ENCODE peak calls at places on chromosomes 13 and 19, in nine cellular contexts. J is uterus, W is GM06990, M is endodermal cell, Q is activated B cell treated with CpG ODN at 0.5 μM for 24 hours, E is left lung, K is NB4, Y is endothelial cell, I is omental fat pad. L is an unnamed sample.

GRCh38 chr19:23543351-23543750 is 143.7 kb downstream of the ZNF675 start:
- DNase-seq in Y (no peak), I (no peak), M (no peak), K (no peak), J (no peak), E (no peak), Q (no peak), W (no peak), L (no peak)

GRCh38 chr19:39104104-39104708 is 20.0 kb downstream of the ACP7 start:
- DNase-seq in J (no peak), W (no peak), E (no peak), I (no peak), Q (no peak), M (no peak), Y (no peak), K (no peak), L (no peak)

GRCh38 chr13:33612641-33613638 is 205.0 kb upstream of the RFC3 start:
- DNase-seq in Q (no peak), I (no peak), E (no peak), M (no peak), Y (no peak), W (no peak), J (no peak), K (no peak), L (no peak)

GRCh38 chr19:15288146-15288963 is 44.0 kb downstream of the BRD4 start:
- DNase-seq in I (no peak), K (peak), E (peak), Q (peak), W (peak), M (no peak), J (no peak), Y (no peak), L (no peak)

GRCh38 chr13:20411638-20412342 is 113.9 kb downstream of the CRYL1 start:
- DNase-seq in M (no peak), Q (no peak), K (peak), I (no peak), Y (peak), W (no peak), J (no peak), E (no peak), L (no peak)

GRCh38 chr13:112759834-112760233 is 70.0 kb downstream of the ATP11A start:
- DNase-seq in E (no peak), J (no peak), K (no peak), W (no peak), I (no peak), Q (no peak), M (no peak), Y (no peak), L (no peak)

GRCh38 chr19:42076375-42076944 is 494 bp downstream of the ZNF574 start:
- DNase-seq in M (no peak), E (no peak), K (peak), W (no peak), I (no peak), J (no peak), Q (peak), Y (no peak), L (no peak)

GRCh38 chr19:53906211-53907192 is 2.6 kb upstream of the CACNG7 start:
- DNase-seq in J (peak), M (peak), I (no peak), W (peak), E (peak), K (peak), Y (peak), Q (peak), L (no peak)

GRCh38 chr19:18648971-18649310 is 12.1 kb downstream of the KLHL26 start:
- DNase-seq in W (no peak), E (no peak), Y (no peak), M (peak), Q (no peak), I (no peak), J (peak), K (no peak), L (no peak)

GRCh38 chr19:51002542-51003311 is 1.3 kb upstream of the KLK8 start:
- DNase-seq in J (no peak), M (peak), I (peak), W (peak), E (no peak), K (peak), Y (no peak), Q (no peak), L (no peak)

GRCh38 chr13:33690321-33690720 is 127.6 kb upstream of the RFC3 start:
- DNase-seq in W (no peak), J (no peak), K (no peak), I (no peak), E (no peak), M (no peak), Y (no peak), Q (no peak), L (no peak)

GRCh38 chr13:71935166-71935840 is 68.3 kb upstream of the DACH1 start:
- DNase-seq in W (no peak), M (no peak), Y (no peak), E (no peak), Q (no peak), I (no peak), J (no peak), K (no peak), L (no peak)

GRCh38 chr13:46546084-46546786 is 6.7 kb upstream of the LRCH1 start:
- DNase-seq in I (no peak), M (no peak), K (no peak), Y (no peak), W (no peak), Q (no peak), J (no peak), E (no peak), L (no peak)

GRCh38 chr19:58455306-58455705 is 3.9 kb downstream of the ZNF324B start:
- DNase-seq in K (no peak), Y (no peak), J (no peak), W (no peak), I (no peak), Q (no peak), E (no peak), M (no peak), L (no peak)

GRCh38 chr19:50601407-50602088 is 33.3 kb upstream of the LRRC4B start:
- DNase-seq in Y (no peak), M (no peak), W (no peak), E (no peak), J (no peak), I (no peak), K (no peak), Q (no peak), L (no peak)

GRCh38 chr13:101447852-101448251 is 4.6 kb upstream of the ITGBL1 start:
- DNase-seq in W (no peak), I (no peak), K (no peak), E (no peak), Q (no peak), Y (no peak), J (no peak), M (no peak), L (no peak)

GRCh38 chr13:49113526-49114286 is 106.4 kb upstream of the MLNR start:
- DNase-seq in Q (no peak), W (no peak), E (no peak), I (no peak), Y (no peak), J (no peak), M (no peak), K (peak), L (no peak)

GRCh38 chr19:39144487-39145071 is 19.0 kb downstream of the PAK4 start:
- DNase-seq in K (no peak), Y (peak), I (no peak), W (no peak), E (peak), J (no peak), M (peak), Q (no peak), L (no peak)

GRCh38 chr13:99087954-99088491 is 110.2 kb upstream of the DOCK9 start:
- DNase-seq in I (no peak), W (no peak), E (no peak), Y (no peak), K (no peak), J (no peak), Q (peak), M (peak), L (no peak)

GRCh38 chr19:6774821-6775707 is 2.6 kb downstream of the VAV1 start:
- DNase-seq in E (peak), Y (no peak), W (no peak), J (no peak), K (peak), I (no peak), M (no peak), Q (no peak), L (no peak)

GRCh38 chr13:105996391-105997028 is 539.0 kb downstream of the EFNB2 start:
- DNase-seq in Q (no peak), J (no peak), K (no peak), M (no peak), Y (no peak), I (no peak), E (peak), W (no peak), L (no peak)

GRCh38 chr19:23565256-23565655 is 121.8 kb downstream of the ZNF675 start:
- DNase-seq in Y (no peak), W (no peak), E (no peak), M (no peak), Q (no peak), J (no peak), I (no peak), K (no peak), L (no peak)

GRCh38 chr13:45799451-45799850 is 52.1 kb downstream of the SIAH3 start:
- DNase-seq in Y (no peak), K (no peak), W (no peak), E (no peak), I (no peak), J (no peak), M (peak), Q (no peak), L (peak)

GRCh38 chr13:80274643-80275042 is 66.3 kb downstream of the SPRY2 start:
- DNase-seq in Y (no peak), W (no peak), J (no peak), I (no peak), K (no peak), E (no peak), M (no peak), Q (no peak), L (no peak)

GRCh38 chr19:39398297-39398864 is 7.2 kb downstream of the MED29 start:
- DNase-seq in Y (no peak), E (peak), I (no peak), Q (peak), M (no peak), J (peak), K (peak), W (peak), L (no peak)

GRCh38 chr19:53868091-53868891 is 608 bp downstream of the MYADM start:
- DNase-seq in E (peak), W (no peak), Y (peak), M (peak), Q (peak), K (peak), J (peak), I (no peak), L (peak)

GRCh38 chr19:23787106-23787505 is 28.4 kb upstream of the ZNF681 start:
- DNase-seq in I (no peak), Y (no peak), Q (no peak), K (peak), W (no peak), E (no peak), J (no peak), M (no peak), L (no peak)

GRCh38 chr19:28862238-28862637 is 350.7 kb downstream of the UQCRFS1 start:
- DNase-seq in E (no peak), Y (no peak), M (no peak), Q (no peak), J (no peak), I (no peak), W (no peak), K (no peak), L (no peak)

GRCh38 chr13:22161871-22162270 is 491.0 kb downstream of the FGF9 start:
- DNase-seq in K (peak), Y (no peak), M (no peak), I (no peak), W (peak), J (no peak), Q (no peak), E (no peak), L (no peak)

GRCh38 chr19:39307233-39307821 is 11.1 kb downstream of the IFNL1 start:
- DNase-seq in M (peak), J (no peak), W (no peak), Q (no peak), I (no peak), Y (no peak), E (peak), K (no peak), L (no peak)

GRCh38 chr19:42653841-42654240 is 59.1 kb upstream of the CEACAM8 start:
- DNase-seq in K (no peak), E (no peak), M (no peak), Y (no peak), Q (no peak), I (no peak), W (no peak), J (no peak), L (no peak)

GRCh38 chr13:50131998-50132936 is 117.0 kb downstream of the KCNRG start:
- DNase-seq in Y (no peak), W (no peak), J (no peak), K (no peak), E (no peak), M (peak), Q (peak), I (no peak), L (no peak)

GRCh38 chr19:53624776-53625540 is 6.8 kb upstream of the DPRX start:
- DNase-seq in K (peak), Y (no peak), I (no peak), J (no peak), E (no peak), W (no peak), Q (no peak), M (no peak), L (no peak)

GRCh38 chr13:77480071-77480470 is 55.4 kb upstream of the SCEL start:
- DNase-seq in K (no peak), W (no peak), M (no peak), E (no peak), I (no peak), Y (no peak), Q (no peak), J (no peak), L (no peak)

GRCh38 chr13:77476456-77476855 is 59.0 kb upstream of the SCEL start:
- DNase-seq in W (no peak), M (no peak), Q (no peak), Y (no peak), K (no peak), J (no peak), E (no peak), I (no peak), L (no peak)

GRCh38 chr13:77477299-77477848 is 58.1 kb upstream of the SCEL start:
- DNase-seq in K (no peak), W (no peak), I (no peak), Q (no peak), M (no peak), E (no peak), J (no peak), Y (no peak), L (no peak)

GRCh38 chr13:77479326-77479725 is 56.2 kb upstream of the SCEL start:
- DNase-seq in M (no peak), E (no peak), Q (no peak), I (no peak), K (no peak), J (no peak), W (no peak), Y (no peak), L (no peak)

DNA sequence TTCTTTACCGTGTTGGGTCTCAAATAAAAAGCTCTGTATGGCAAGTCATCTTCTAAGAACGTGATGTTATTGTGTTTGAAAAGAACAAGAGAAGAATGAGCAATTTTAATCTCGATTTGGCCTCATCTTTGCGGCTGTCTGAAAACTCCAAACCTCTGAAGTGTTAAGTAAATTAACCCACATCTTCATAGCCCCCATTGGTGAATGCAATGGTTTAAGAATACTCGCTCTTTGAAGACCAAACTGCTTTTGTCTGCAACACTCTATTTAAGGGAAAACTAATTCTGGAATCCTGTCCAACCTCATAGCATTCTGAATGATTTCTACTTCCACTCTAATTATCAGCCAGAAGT is 56.9 kb upstream of the SCEL start:
- DNase-seq in E (no peak), W (no peak), Q (no peak), J (no peak), M (no peak), Y (no peak), K (no peak), I (no peak), L (no peak)
- TF ChIP-seq CTCF in E (no peak), W (no peak), Q (no peak), J (no peak), M (peak), Y (peak), K (no peak), I (no peak), L (peak)

GRCh38 chr13:111421216-111421615 is 100.8 kb downstream of the TEX29 start:
- DNase-seq in K (no peak), Q (no peak), M (peak), E (peak), Y (no peak), J (no peak), W (no peak), I (no peak), L (no peak)
- TF ChIP-seq CTCF in K (no peak), Q (no peak), M (no peak), E (no peak), Y (no peak), J (no peak), W (no peak), I (no peak), L (no peak)

DNA sequence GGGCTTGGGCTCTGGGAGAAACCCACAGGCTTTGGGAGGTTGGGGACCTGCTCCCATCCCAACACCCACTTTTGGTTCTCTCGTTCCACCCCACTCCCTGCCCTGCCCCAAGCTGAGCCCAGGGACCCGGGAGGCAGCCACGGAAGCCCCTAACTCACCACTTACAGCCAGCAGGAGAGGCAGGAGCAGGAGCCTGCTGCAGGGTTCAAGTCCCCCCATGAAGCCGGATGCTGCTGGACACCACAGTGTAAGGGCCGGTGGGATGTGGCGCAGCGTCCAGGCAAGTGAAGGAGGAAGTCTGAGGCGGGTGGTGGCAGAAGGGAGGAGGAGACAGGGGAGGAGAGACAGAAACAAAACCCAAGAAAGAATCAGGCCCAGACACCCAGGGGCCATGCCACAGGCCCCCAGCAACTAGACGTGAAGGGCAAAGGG is at the start of gene TYROBP:
- DNase-seq in Y (no peak), K (peak), I (no peak), E (peak), J (no peak), M (no peak), W (no peak), Q (no peak), L (no peak)
- TF ChIP-seq CTCF in Y (no peak), K (no peak), I (no peak), E (no peak), J (no peak), M (no peak), W (no peak), Q (no peak), L (no peak)

GRCh38 chr19:3208317-3209207 is 15.9 kb upstream of the CELF5 start:
- DNase-seq in J (no peak), W (no peak), Q (no peak), Y (no peak), E (peak), I (no peak), M (no peak), K (no peak), L (no peak)

GRCh38 chr19:3207466-3208242 is 16.8 kb upstream of the CELF5 start:
- DNase-seq in Q (no peak), E (peak), W (no peak), J (no peak), I (no peak), K (peak), M (peak), Y (no peak), L (no peak)

GRCh38 chr19:3213159-3213558 is 11.3 kb upstream of the CELF5 start:
- DNase-seq in Y (no peak), Q (no peak), K (no peak), J (no peak), W (no peak), E (no peak), I (no peak), M (no peak), L (no peak)

GRCh38 chr19:3210347-3211017 is 14.0 kb upstream of the CELF5 start:
- DNase-seq in K (peak), Y (peak), W (peak), J (peak), I (no peak), Q (peak), M (peak), E (peak), L (no peak)

DNA sequence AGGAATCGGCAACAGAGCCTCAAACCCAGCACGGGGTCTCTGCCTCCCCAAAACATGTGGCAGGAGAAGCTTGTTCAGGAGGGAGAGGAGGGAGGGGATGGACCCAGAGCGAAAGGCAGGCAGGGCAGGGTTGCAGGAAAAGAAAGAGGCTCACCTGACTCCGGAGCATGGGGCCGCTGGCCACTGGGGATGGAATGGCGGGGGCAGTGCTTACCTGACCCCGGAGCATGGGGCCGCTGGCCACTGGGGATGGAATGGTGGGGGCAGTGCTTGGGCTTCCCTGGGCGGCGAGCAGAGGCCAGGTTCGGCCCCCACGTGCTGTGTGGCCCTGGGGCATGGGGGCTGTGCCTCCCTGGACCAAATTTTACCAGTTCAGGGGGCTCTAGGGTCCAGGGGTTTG is 13.3 kb upstream of the CELF5 start:
- DNase-seq in I (no peak), J (no peak), Q (no peak), Y (no peak), M (no peak), E (peak), W (no peak), K (no peak), L (no peak)
- TF ChIP-seq CTCF in I (no peak), J (no peak), Q (no peak), Y (no peak), M (no peak), E (no peak), W (no peak), K (no peak), L (no peak)

DNA sequence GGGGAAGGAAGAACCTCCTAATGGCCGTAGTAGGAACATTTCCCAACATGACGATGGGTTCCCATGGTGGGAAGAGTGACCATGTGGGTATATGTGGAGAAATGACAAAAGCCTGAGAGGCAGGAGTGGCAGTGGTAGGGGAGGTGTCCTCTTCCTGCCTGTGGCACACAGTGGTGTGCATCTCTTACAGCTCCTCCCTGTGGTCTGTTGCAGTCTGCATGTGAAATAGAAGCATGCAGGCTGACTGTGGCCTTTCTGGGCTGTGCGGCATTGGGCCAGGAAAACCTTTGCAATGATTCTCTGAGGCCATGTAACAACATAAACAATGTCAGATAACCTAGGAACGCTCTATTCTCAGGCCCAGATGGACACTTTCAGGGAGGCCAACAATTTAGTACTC is 84.0 kb downstream of the LACC1 start:
- DNase-seq in E (no peak), K (peak), I (no peak), W (no peak), Q (no peak), J (no peak), M (peak), Y (no peak), L (no peak)
- TF ChIP-seq CTCF in E (no peak), K (no peak), I (no peak), W (peak), Q (no peak), J (no peak), M (peak), Y (no peak), L (no peak)

GRCh38 chr13:102774210-102774560 is 599 bp upstream of the TEX30 start:
- DNase-seq in Q (no peak), E (peak), K (no peak), I (no peak), M (no peak), Y (no peak), W (no peak), J (no peak), L (no peak)
- TF ChIP-seq CTCF in Q (no peak), E (no peak), K (no peak), I (no peak), M (no peak), Y (no peak), W (no peak), J (no peak), L (no peak)

GRCh38 chr13:43797869-43798268 is 11.1 kb upstream of the ENOX1 start:
- DNase-seq in J (no peak), K (no peak), E (no peak), M (no peak), W (no peak), Y (no peak), I (no peak), Q (no peak), L (no peak)
- TF ChIP-seq CTCF in J (no peak), K (no peak), E (no peak), M (no peak), W (no peak), Y (no peak), I (no peak), Q (no peak), L (no peak)

GRCh38 chr13:114143806-114144605 is 11.6 kb upstream of the RASA3 start:
- DNase-seq in W (peak), J (no peak), E (peak), Y (peak), M (peak), I (no peak), K (peak), Q (peak), L (no peak)
- TF ChIP-seq CTCF in W (peak), J (no peak), E (no peak), Y (no peak), M (peak), I (no peak), K (peak), Q (no peak), L (peak)

GRCh38 chr19:56725829-56726424 is 54.4 kb upstream of the ZNF835 start:
- DNase-seq in I (no peak), E (no peak), Q (no peak), M (no peak), Y (no peak), J (no peak), K (peak), W (no peak), L (no peak)
- TF ChIP-seq CTCF in I (no peak), E (no peak), Q (no peak), M (peak), Y (no peak), J (peak), K (peak), W (no peak), L (peak)